ENCODE peak calls at places on chromosomes 5 and 9, in six cellular contexts. V is stimulated activated naive CD4-positive, alpha-beta T cell; O is cardiac muscle cell; U is NCI-H510A treated with DMSO at 0.1 percent for 48 hours; K is body of pancreas; M is CD4-positive, CD25-positive, alpha-beta regulatory T cell. X is an unnamed sample.

GRCh38 chr5:16108418-16108817 is 71.2 kb downstream of the MARCHF11 start:
- DNase-seq in O (no peak), V (no peak), M (no peak), K (no peak), U (peak; percentile 76), X (no peak)

GRCh38 chr9:109416135-109416706 is 81.9 kb downstream of the PTPN3 start:
- DNase-seq in K (no peak), M (no peak), U (no peak), O (no peak), V (no peak), X (no peak)

GRCh38 chr9:95746408-95747165 is 128.9 kb upstream of the ERCC6L2 start:
- DNase-seq in K (no peak), U (no peak), V (no peak), M (no peak), O (no peak), X (no peak)

GRCh38 chr9:36488322-36488838 is 84.3 kb upstream of the MELK start:
- DNase-seq in M (no peak), K (no peak), V (no peak), U (no peak), O (no peak), X (no peak)

GRCh38 chr5:132309679-132310078 is 15.5 kb downstream of the SLC22A4 start:
- DNase-seq in M (no peak), V (no peak), K (no peak), U (no peak), O (no peak), X (no peak)

GRCh38 chr5:45695680-45696093 is 493 bp downstream of the HCN1 start:
- DNase-seq in O (peak; percentile 34), V (no peak), K (no peak), U (no peak), M (no peak), X (no peak)

GRCh38 chr5:109947667-109948066 is 257.9 kb downstream of the MAN2A1 start:
- DNase-seq in M (no peak), U (no peak), K (no peak), V (no peak), O (no peak), X (no peak)

GRCh38 chr5:139611703-139612584 is 36.2 kb upstream of the CXXC5 start:
- DNase-seq in U (no peak), O (no peak), M (peak; percentile 23), V (no peak), K (no peak), X (no peak)

GRCh38 chr5:50849554-50849953 is 183.1 kb downstream of the PARP8 start:
- DNase-seq in U (no peak), M (no peak), O (no peak), K (no peak), V (no peak), X (no peak)

GRCh38 chr9:137454506-137455360 is 4.4 kb downstream of the NSMF start:
- DNase-seq in V (no peak), O (peak; percentile 42), U (no peak), M (no peak), K (peak; percentile 30), X (no peak)

GRCh38 chr9:102499468-102499867 is 495.7 kb upstream of the CYLC2 start:
- DNase-seq in U (no peak), M (no peak), O (no peak), K (no peak), V (no peak), X (no peak)

GRCh38 chr9:138096192-138096845 is 218.7 kb downstream of the CACNA1B start:
- DNase-seq in U (no peak), O (no peak), M (no peak), V (no peak), K (no peak), X (no peak)

GRCh38 chr9:114805670-114806551 is at the start of gene TNFSF15:
- DNase-seq in V (no peak), U (peak; percentile 88), O (peak; percentile 23), K (peak; percentile 71), M (peak; percentile 45), X (no peak)

GRCh38 chr5:60743511-60744314 is 43.7 kb upstream of the DEPDC1B start:
- DNase-seq in U (no peak), K (no peak), V (no peak), O (no peak), M (no peak), X (no peak)

GRCh38 chr9:131758972-131759647 is 19.2 kb upstream of the RAPGEF1 start:
- DNase-seq in V (no peak), U (peak; percentile 89), M (no peak), K (no peak), O (no peak), X (no peak)

GRCh38 chr9:96068511-96068910 is 193.0 kb downstream of the ERCC6L2 start:
- DNase-seq in M (no peak), V (no peak), K (peak; percentile 91), U (no peak), O (no peak), X (no peak)

GRCh38 chr5:107705390-107706014 is 34.8 kb upstream of the EFNA5 start:
- DNase-seq in V (no peak), U (no peak), M (no peak), K (no peak), O (no peak), X (no peak)

GRCh38 chr5:80736730-80737129 is 81.9 kb upstream of the DHFR start:
- DNase-seq in M (no peak), K (no peak), U (no peak), O (no peak), V (no peak), X (no peak)